ENCODE peak calls at places on chromosome 9, in six cellular contexts. K is neural crest cell; J is tibial artery; F is fibroblast of lung; P is activated CD4-positive, alpha-beta T cell treated with anti-CD3 and anti-CD28 coated beads, Interleukin-2, amount 50 U/mL, for 48 hours; Z is activated naive CD4-positive, alpha-beta T cell treated with anti-CD3 and anti-CD28 coated beads, Interleukin-2, amount 10 ng/mL, durations not matched to agents 7 days and 5 days. H is an unnamed sample.

GRCh38 chr9:15485836-15486678 is 24.7 kb downstream of the PSIP1 start:
- DNase-seq in K (no peak), J (no peak), F (no peak), P (no peak), Z (no peak), H (peak; percentile 31)

GRCh38 chr9:37329576-37329975 is 92.9 kb upstream of the GRHPR start:
- DNase-seq in K (no peak), J (no peak), F (peak; percentile 13), P (no peak), Z (peak; percentile 25), H (peak; percentile 41)

GRCh38 chr9:13705913-13706312 is 426.4 kb upstream of the MPDZ start:
- DNase-seq in K (no peak), J (peak; percentile 89), F (peak; percentile 69), P (no peak), Z (no peak), H (peak; percentile 93)

GRCh38 chr9:136059851-136060670 is 35.0 kb downstream of the NACC2 start:
- DNase-seq in K (no peak), J (peak; percentile 18), F (peak; percentile 84), P (no peak), Z (peak; percentile 17), H (peak; percentile 69)

GRCh38 chr9:90107864-90108263 is 503.1 kb downstream of the GADD45G start:
- DNase-seq in K (no peak), J (no peak), F (no peak), P (no peak), Z (no peak), H (no peak)

GRCh38 chr9:136095028-136095494 is at the start of gene NACC2:
- DNase-seq in K (no peak), J (no peak), F (peak; percentile 66), P (peak; percentile 41), Z (peak; percentile 56), H (peak; percentile 57)

GRCh38 chr9:71830929-71831328 is 62.6 kb upstream of the CEMIP2 start:
- DNase-seq in K (no peak), J (no peak), F (peak; percentile 7), P (no peak), Z (no peak), H (peak; percentile 26)

GRCh38 chr9:124869466-124869985 is 7.6 kb downstream of the ARPC5L start:
- DNase-seq in K (no peak), J (no peak), F (peak; percentile 20), P (peak; percentile 40), Z (peak; percentile 65), H (peak; percentile 15)

GRCh38 chr9:90340421-90340820 is 302.2 kb downstream of the DIRAS2 start:
- DNase-seq in K (no peak), J (no peak), F (peak; percentile 50), P (no peak), Z (no peak), H (peak; percentile 41)

GRCh38 chr9:127910613-127911205 is 6.1 kb downstream of the ST6GALNAC4 start:
- DNase-seq in K (no peak), J (no peak), F (peak; percentile 38), P (no peak), Z (peak; percentile 48), H (peak; percentile 52)

GRCh38 chr9:26058111-26058895 is 380.1 kb upstream of the TUSC1 start:
- DNase-seq in K (no peak), J (no peak), F (peak; percentile 59), P (no peak), Z (no peak), H (no peak)

GRCh38 chr9:125989524-125990180 is 242.5 kb downstream of the PBX3 start:
- DNase-seq in K (no peak), J (peak; percentile 10), F (no peak), P (no peak), Z (no peak), H (no peak)

GRCh38 chr9:34170252-34170915 is 8.5 kb upstream of the UBAP1 start:
- DNase-seq in K (no peak), J (no peak), F (no peak), P (no peak), Z (no peak), H (no peak)

GRCh38 chr9:105119166-105119565 is 125.3 kb upstream of the SLC44A1 start:
- DNase-seq in K (no peak), J (no peak), F (no peak), P (no peak), Z (no peak), H (no peak)

H was measured in LHCN-M2.